ENCODE peak calls at places on chromosomes 6 and 20, in ten cellular contexts. Z is NCI-H2107; E is mesothelial cell of epicardium; R is Panc1; G is left colon; T is cardiac fibroblast; V is stimulated activated CD4-positive, alpha-beta T cell treated with anti-CD3 and anti-CD28 coated beads, Interleukin-4, amount 100 ng/mL, for 24 hours; I is COR-L47; Q is PC-3; K is Daoy. S is an unnamed sample.

GRCh38 chr6:88368071-88368787 is 202.1 kb upstream of the CNR1 start:
- DNase-seq in Z (no peak), E (no peak), R (no peak), G (no peak), T (peak; percentile 99), V (no peak), I (no peak), Q (peak; percentile 18), K (no peak), S (no peak)

GRCh38 chr20:43744121-43744520 is 17.3 kb upstream of the GTSF1L start:
- DNase-seq in Z (no peak), E (no peak), R (no peak), G (no peak), T (peak; percentile 33), V (peak; percentile 16), I (no peak), Q (peak; percentile 50), K (peak; percentile 45), S (no peak)

GRCh38 chr6:12385316-12385715 is 95.2 kb downstream of the EDN1 start:
- DNase-seq in Z (no peak), E (no peak), R (no peak), G (no peak), T (no peak), V (no peak), I (no peak), Q (no peak), K (no peak), S (no peak)

GRCh38 chr20:3716195-3716834 is 3.9 kb upstream of the SIGLEC1 start:
- DNase-seq in Z (no peak), E (peak; percentile 66), R (no peak), G (no peak), T (peak; percentile 56), V (peak; percentile 27), I (peak; percentile 57), Q (peak; percentile 64), K (peak; percentile 54), S (no peak)

GRCh38 chr6:20086992-20087391 is 125.3 kb downstream of the MBOAT1 start:
- DNase-seq in Z (no peak), E (no peak), R (no peak), G (no peak), T (no peak), V (no peak), I (no peak), Q (no peak), K (no peak), S (no peak)

GRCh38 chr6:90584636-90585255 is 2.1 kb downstream of the MAP3K7 start:
- DNase-seq in Z (no peak), E (no peak), R (no peak), G (no peak), T (peak; percentile 37), V (no peak), I (no peak), Q (no peak), K (no peak), S (no peak)

GRCh38 chr6:170524188-170524535 is 28.9 kb downstream of the PSMB1 start:
- DNase-seq in Z (no peak), E (no peak), R (no peak), G (no peak), T (no peak), V (no peak), I (no peak), Q (no peak), K (no peak), S (no peak)

GRCh38 chr6:67882436-67883311 is 752.4 kb upstream of the ADGRB3 start:
- DNase-seq in Z (no peak), E (no peak), R (no peak), G (no peak), T (no peak), V (no peak), I (no peak), Q (no peak), K (no peak), S (no peak)

GRCh38 chr6:44917430-44917829 is 410.7 kb upstream of the RUNX2 start:
- DNase-seq in Z (no peak), E (no peak), R (no peak), G (no peak), T (no peak), V (no peak), I (no peak), Q (peak; percentile 76), K (no peak), S (no peak)

GRCh38 chr6:147283460-147283859 is 79.2 kb downstream of the STXBP5 start:
- DNase-seq in Z (no peak), E (no peak), R (no peak), G (no peak), T (peak; percentile 34), V (no peak), I (no peak), Q (peak; percentile 56), K (no peak), S (no peak)

GRCh38 chr6:44084231-44085014 is 42.8 kb downstream of the MRPL14 start:
- DNase-seq in Z (no peak), E (no peak), R (no peak), G (no peak), T (no peak), V (no peak), I (no peak), Q (no peak), K (peak; percentile 17), S (no peak)

GRCh38 chr6:16676978-16677377 is 84.3 kb downstream of the ATXN1 start:
- DNase-seq in Z (no peak), E (no peak), R (peak; percentile 88), G (no peak), T (peak; percentile 76), V (no peak), I (no peak), Q (peak; percentile 47), K (peak; percentile 65), S (no peak)

GRCh38 chr6:149860834-149861602 is 3.1 kb downstream of the LRP11 start:
- DNase-seq in Z (no peak), E (no peak), R (no peak), G (no peak), T (peak; percentile 12), V (no peak), I (no peak), Q (no peak), K (no peak), S (no peak)

GRCh38 chr6:137177611-137178010 is 4.2 kb upstream of the IL22RA2 start:
- DNase-seq in Z (no peak), E (no peak), R (no peak), G (no peak), T (no peak), V (no peak), I (no peak), Q (no peak), K (no peak), S (no peak)

S was measured in cerebellar nuclear complex.